ENCODE peak calls at places on chromosomes 4 and X, in six cellular contexts. S, L, A, E, X and J are unnamed samples.

GRCh38 chr4:168514249-168514852 is 17.5 kb downstream of the PALLD start:
- DNase-seq in A (peak; percentile 22), E (no peak), X (no peak), L (peak; percentile 46), S (no peak), J (peak; percentile 39)

GRCh38 chrX:88425739-88426138 is 321.3 kb upstream of the CPXCR1 start:
- DNase-seq in X (no peak), S (no peak), A (no peak), E (no peak), L (no peak), J (no peak)

GRCh38 chrX:9343971-9344370 is 120.9 kb upstream of the TBL1X start:
- DNase-seq in L (no peak), S (no peak), A (no peak), X (no peak), E (no peak), J (no peak)

GRCh38 chrX:70139736-70140135 is 6.5 kb downstream of the IGBP1 start:
- DNase-seq in A (no peak), E (no peak), L (no peak), X (no peak), S (no peak), J (no peak)

GRCh38 chr4:142408003-142408441 is 438.1 kb downstream of the INPP4B start:
- DNase-seq in E (no peak), A (no peak), L (peak; percentile 94), S (no peak), X (no peak), J (peak; percentile 84)

GRCh38 chr4:140291259-140291658 is 82.2 kb upstream of the SCOC start:
- DNase-seq in L (peak; percentile 49), E (no peak), X (no peak), A (no peak), S (no peak), J (peak; percentile 29)

GRCh38 chrX:49172280-49172780 is 632 bp downstream of the PLP2 start:
- DNase-seq in S (peak; percentile 55), A (peak; percentile 75), L (peak; percentile 81), E (peak; percentile 85), X (peak; percentile 83), J (peak; percentile 54)

GRCh38 chrX:54386314-54386713 is 28.5 kb upstream of the WNK3 start:
- DNase-seq in A (no peak), X (no peak), L (peak; percentile 0), S (no peak), E (no peak), J (no peak)

GRCh38 chrX:19373034-19373891 is 29.5 kb downstream of the PDHA1 start:
- DNase-seq in X (no peak), L (no peak), S (no peak), E (no peak), A (no peak), J (no peak)

GRCh38 chr4:118417325-118417724 is 64.5 kb upstream of the PRSS12 start:
- DNase-seq in L (peak; percentile 98), X (no peak), A (no peak), E (no peak), S (no peak), J (peak; percentile 86)

GRCh38 chr4:2837904-2838496 is 5.6 kb upstream of the ADD1 start:
- DNase-seq in L (peak; percentile 14), A (peak; percentile 30), E (no peak), S (peak; percentile 32), X (no peak), J (peak; percentile 62)

GRCh38 chr4:7424553-7425111 is 10.1 kb downstream of the PSAPL1 start:
- DNase-seq in E (no peak), A (peak; percentile 22), S (no peak), X (peak; percentile 7), L (no peak), J (no peak)

GRCh38 chr4:56468097-56468422 is 643 bp downstream of the SRP72 start:
- DNase-seq in E (peak; percentile 68), A (peak; percentile 60), L (peak; percentile 75), S (no peak), X (peak; percentile 38), J (no peak)

GRCh38 chr4:45621926-45622325 is 501.9 kb downstream of the GABRG1 start:
- DNase-seq in X (no peak), A (no peak), S (no peak), L (peak; percentile 45), E (no peak), J (peak; percentile 1)

GRCh38 chr4:113474017-113474416 is 287.5 kb downstream of the CAMK2D start:
- DNase-seq in E (no peak), A (no peak), L (peak; percentile 95), S (no peak), X (no peak), J (peak; percentile 94)

GRCh38 chr4:62018537-62018936 is 818.4 kb downstream of the ADGRL3 start:
- DNase-seq in E (no peak), A (no peak), L (no peak), X (no peak), S (no peak), J (no peak)

GRCh38 chrX:43266487-43266886 is 389.6 kb upstream of the MAOA start:
- DNase-seq in E (no peak), A (no peak), S (no peak), L (no peak), X (no peak), J (no peak)

GRCh38 chr4:109411964-109412363 is 21.7 kb upstream of the SEC24B start:
- DNase-seq in L (peak; percentile 5), S (no peak), A (no peak), X (peak; percentile 32), E (no peak), J (no peak)

GRCh38 chr4:151955721-151956340 is 195.0 kb upstream of the GATB start:
- DNase-seq in E (no peak), L (peak; percentile 12), A (no peak), X (no peak), S (no peak), J (peak; percentile 27)

GRCh38 chr4:107931775-107932321 is 499 bp downstream of the CYP2U1 start:
- DNase-seq in E (peak; percentile 18), S (peak; percentile 10), L (no peak), X (no peak), A (no peak), J (no peak)

GRCh38 chrX:22800806-22801205 is 199.0 kb upstream of the DDX53 start:
- DNase-seq in L (no peak), A (no peak), E (no peak), S (no peak), X (no peak), J (peak; percentile 0)

GRCh38 chrX:17967888-17968287 is 106.8 kb upstream of the RAI2 start:
- DNase-seq in X (peak; percentile 55), S (no peak), L (peak; percentile 28), E (no peak), A (no peak), J (no peak)

GRCh38 chr4:81648576-81649272 is 177.0 kb upstream of the RASGEF1B start:
- DNase-seq in L (no peak), E (no peak), A (no peak), X (no peak), S (no peak), J (no peak)

GRCh38 chrX:12245650-12246645 is 107.7 kb downstream of the FRMPD4 start:
- DNase-seq in L (no peak), X (no peak), S (no peak), A (no peak), E (no peak), J (peak; percentile 93)

GRCh38 chrX:12249997-12250396 is 111.7 kb downstream of the FRMPD4 start:
- DNase-seq in E (no peak), X (no peak), S (no peak), L (peak; percentile 4), A (no peak), J (peak; percentile 67)
- TF ChIP-seq CTCF in E (no peak), X (no peak), S (no peak), L (no peak), A (no peak), J (no peak)

GRCh38 chr4:173538148-173538902 is 8.3 kb upstream of the HAND2 start:
- DNase-seq in E (no peak), L (no peak), X (no peak), A (peak; percentile 68), S (no peak), J (peak; percentile 15)

GRCh38 chr4:173537628-173538147 is 7.7 kb upstream of the HAND2 start:
- DNase-seq in A (no peak), L (no peak), X (no peak), E (peak; percentile 16), S (no peak), J (no peak)

GRCh38 chr4:173536808-173537429 is 6.9 kb upstream of the HAND2 start:
- DNase-seq in A (peak; percentile 72), X (no peak), E (peak; percentile 19), S (no peak), L (no peak), J (no peak)

GRCh38 chr4:173539986-173540385 is 10.0 kb upstream of the HAND2 start:
- DNase-seq in L (no peak), A (no peak), E (no peak), X (no peak), S (no peak), J (no peak)

GRCh38 chr4:173538903-173539445 is 8.9 kb upstream of the HAND2 start:
- DNase-seq in S (no peak), A (no peak), L (no peak), E (no peak), X (no peak), J (no peak)
- H3K4me3 ChIP-seq in S (peak overlapping the region; percentile 25), A (peak overlapping the region; percentile 61), L (no peak overlapping the region), E (peak overlapping the region; percentile 16), X (no peak overlapping the region), J (peak overlapping the region; percentile 61)

GRCh38 chr4:75490155-75490554 is 24.0 kb downstream of the RCHY1 start:
- DNase-seq in X (no peak), S (no peak), L (peak; percentile 26), E (no peak), A (no peak), J (peak; percentile 33)
- TF ChIP-seq CTCF in X (peak; percentile 31), S (no peak), L (no peak), E (peak; percentile 23), A (peak; percentile 45), J (peak; percentile 31)

GRCh38 chrX:23907496-23908218 is at the start of the genes APOO and CXorf58:
- DNase-seq in X (peak; percentile 93), E (peak; percentile 88), A (peak; percentile 88), S (peak; percentile 72), L (peak; percentile 91), J (peak; percentile 89)

GRCh38 chrX:23904096-23904495 is 3.6 kb downstream of the APOO start:
- DNase-seq in E (no peak), X (no peak), A (no peak), L (peak; percentile 59), S (no peak), J (peak; percentile 37)

GRCh38 chrX:23911436-23911835 is 3.6 kb downstream of the CXorf58 start:
- DNase-seq in L (no peak), E (no peak), S (no peak), A (no peak), X (no peak), J (no peak)

GRCh38 chrX:23907106-23907495 is 637 bp downstream of the APOO start:
- DNase-seq in E (no peak), A (no peak), L (no peak), S (no peak), X (no peak), J (no peak)

GRCh38 chrX:23908219-23909003 is 605 bp downstream of the CXorf58 start:
- DNase-seq in A (no peak), S (no peak), E (no peak), L (no peak), X (peak; percentile 20), J (no peak)
- H3K4me3 ChIP-seq in A (peak overlapping the region; percentile 63), S (peak overlapping the region; percentile 33), E (no peak overlapping the region), L (peak overlapping the region; percentile 30), X (no peak overlapping the region), J (peak overlapping the region; percentile 45)